ENCODE peak calls at places on chromosome 16, in seven cellular contexts. One of them, this sample, is unnamed.

GRCh38 chr16:65214196-65214595 is 92.3 kb upstream of the CDH11 start:
- DNase-seq in tibial artery: no peak
- DNase-seq in BJ: no peak
- DNase-seq in fibroblast of mammary gland: peak
- DNase-seq in A549: no peak
- DNase-seq in uterus: no peak
- DNase-seq in CD8-positive, alpha-beta T cell: no peak
- DNase-seq in this sample: no peak

GRCh38 chr16:50953266-50953665 is 197.8 kb downstream of the SALL1 start:
- DNase-seq in uterus: no peak
- DNase-seq in BJ: no peak
- DNase-seq in fibroblast of mammary gland: no peak
- DNase-seq in CD8-positive, alpha-beta T cell: no peak
- DNase-seq in tibial artery: no peak
- DNase-seq in A549: no peak
- DNase-seq in this sample: no peak

GRCh38 chr16:9522589-9522988 is 431.1 kb downstream of the HAPSTR1 start:
- DNase-seq in fibroblast of mammary gland: no peak
- DNase-seq in BJ: no peak
- DNase-seq in CD8-positive, alpha-beta T cell: no peak
- DNase-seq in uterus: no peak
- DNase-seq in A549: no peak
- DNase-seq in tibial artery: no peak
- DNase-seq in this sample: no peak

GRCh38 chr16:78196527-78196926 is 97.1 kb downstream of the WWOX start:
- DNase-seq in fibroblast of mammary gland: no peak
- DNase-seq in BJ: no peak
- DNase-seq in CD8-positive, alpha-beta T cell: no peak
- DNase-seq in tibial artery: no peak
- DNase-seq in uterus: no peak
- DNase-seq in A549: no peak
- DNase-seq in this sample: no peak

GRCh38 chr16:56617212-56618085 is 8.1 kb upstream of the MT1E start:
- DNase-seq in fibroblast of mammary gland: peak
- DNase-seq in uterus: peak
- DNase-seq in A549: no peak
- DNase-seq in BJ: no peak
- DNase-seq in CD8-positive, alpha-beta T cell: peak
- DNase-seq in tibial artery: peak
- DNase-seq in this sample: no peak

GRCh38 chr16:89918453-89919347 is at the start of gene MC1R:
- DNase-seq in tibial artery: no peak
- DNase-seq in uterus: no peak
- DNase-seq in CD8-positive, alpha-beta T cell: no peak
- DNase-seq in fibroblast of mammary gland: peak
- DNase-seq in BJ: no peak
- DNase-seq in A549: peak
- DNase-seq in this sample: no peak

GRCh38 chr16:67437513-67437912 is 6.6 kb downstream of the HSD11B2 start:
- DNase-seq in BJ: no peak
- DNase-seq in tibial artery: no peak
- DNase-seq in fibroblast of mammary gland: no peak
- DNase-seq in A549: no peak
- DNase-seq in uterus: no peak
- DNase-seq in CD8-positive, alpha-beta T cell: no peak
- DNase-seq in this sample: no peak

GRCh38 chr16:31438414-31438813 is 4.2 kb downstream of the ZNF843 start:
- DNase-seq in A549: no peak
- DNase-seq in tibial artery: no peak
- DNase-seq in fibroblast of mammary gland: no peak
- DNase-seq in uterus: no peak
- DNase-seq in CD8-positive, alpha-beta T cell: no peak
- DNase-seq in BJ: no peak
- DNase-seq in this sample: no peak

GRCh38 chr16:67833418-67834241 is 8.5 kb upstream of the THAP11 start:
- DNase-seq in BJ: no peak
- DNase-seq in CD8-positive, alpha-beta T cell: peak
- DNase-seq in fibroblast of mammary gland: peak
- DNase-seq in A549: peak
- DNase-seq in uterus: peak
- DNase-seq in tibial artery: peak
- DNase-seq in this sample: no peak

GRCh38 chr16:13906426-13907089 is 13.4 kb upstream of the ERCC4 start:
- DNase-seq in fibroblast of mammary gland: peak
- DNase-seq in uterus: no peak
- DNase-seq in tibial artery: no peak
- DNase-seq in BJ: no peak
- DNase-seq in A549: peak
- DNase-seq in CD8-positive, alpha-beta T cell: no peak
- DNase-seq in this sample: no peak

GRCh38 chr16:47855431-47855830 is 300.4 kb downstream of the ABCC12 start:
- DNase-seq in uterus: no peak
- DNase-seq in BJ: no peak
- DNase-seq in CD8-positive, alpha-beta T cell: no peak
- DNase-seq in fibroblast of mammary gland: no peak
- DNase-seq in tibial artery: no peak
- DNase-seq in A549: no peak
- DNase-seq in this sample: no peak

GRCh38 chr16:28503470-28504259 is 3.0 kb downstream of the IL27 start:
- DNase-seq in fibroblast of mammary gland: no peak
- DNase-seq in A549: no peak
- DNase-seq in BJ: no peak
- DNase-seq in tibial artery: no peak
- DNase-seq in uterus: no peak
- DNase-seq in CD8-positive, alpha-beta T cell: no peak
- DNase-seq in this sample: no peak

GRCh38 chr16:12754824-12755543 is 48.7 kb downstream of the CPPED1 start:
- DNase-seq in uterus: no peak
- DNase-seq in A549: no peak
- DNase-seq in CD8-positive, alpha-beta T cell: no peak
- DNase-seq in tibial artery: no peak
- DNase-seq in BJ: no peak
- DNase-seq in fibroblast of mammary gland: peak
- DNase-seq in this sample: no peak

GRCh38 chr16:50570808-50571598 is 22.8 kb downstream of the NKD1 start:
- DNase-seq in tibial artery: no peak
- DNase-seq in uterus: no peak
- DNase-seq in A549: no peak
- DNase-seq in CD8-positive, alpha-beta T cell: no peak
- DNase-seq in BJ: no peak
- DNase-seq in fibroblast of mammary gland: no peak
- DNase-seq in this sample: no peak

GRCh38 chr16:25978227-25978626 is 286.5 kb downstream of the HS3ST4 start:
- DNase-seq in CD8-positive, alpha-beta T cell: no peak
- DNase-seq in A549: no peak
- DNase-seq in tibial artery: no peak
- DNase-seq in uterus: no peak
- DNase-seq in fibroblast of mammary gland: no peak
- DNase-seq in BJ: no peak
- DNase-seq in this sample: no peak

GRCh38 chr16:56013962-56014552 is 138.9 kb upstream of the CES5A start:
- DNase-seq in CD8-positive, alpha-beta T cell: peak
- DNase-seq in A549: peak
- DNase-seq in BJ: no peak
- DNase-seq in uterus: no peak
- DNase-seq in tibial artery: no peak
- DNase-seq in fibroblast of mammary gland: peak
- DNase-seq in this sample: no peak

GRCh38 chr16:65176603-65177002 is 54.7 kb upstream of the CDH11 start:
- DNase-seq in uterus: peak
- DNase-seq in A549: no peak
- DNase-seq in tibial artery: no peak
- DNase-seq in BJ: peak
- DNase-seq in fibroblast of mammary gland: peak
- DNase-seq in CD8-positive, alpha-beta T cell: no peak
- DNase-seq in this sample: no peak

GRCh38 chr16:25587783-25588182 is 104.0 kb upstream of the HS3ST4 start:
- DNase-seq in CD8-positive, alpha-beta T cell: no peak
- DNase-seq in fibroblast of mammary gland: no peak
- DNase-seq in uterus: no peak
- DNase-seq in tibial artery: no peak
- DNase-seq in A549: no peak
- DNase-seq in BJ: no peak
- DNase-seq in this sample: no peak

GRCh38 chr16:79769320-79770243 is 169.0 kb upstream of the MAF start:
- DNase-seq in A549: no peak
- DNase-seq in BJ: no peak
- DNase-seq in fibroblast of mammary gland: no peak
- DNase-seq in uterus: no peak
- DNase-seq in tibial artery: no peak
- DNase-seq in CD8-positive, alpha-beta T cell: no peak
- DNase-seq in this sample: no peak

GRCh38 chr16:52469091-52469490 is 77.9 kb downstream of the TOX3 start:
- DNase-seq in uterus: no peak
- DNase-seq in BJ: no peak
- DNase-seq in A549: no peak
- DNase-seq in fibroblast of mammary gland: no peak
- DNase-seq in tibial artery: no peak
- DNase-seq in CD8-positive, alpha-beta T cell: no peak
- DNase-seq in this sample: no peak

GRCh38 chr16:53891409-53892139 is 187.6 kb downstream of the FTO start:
- DNase-seq in tibial artery: no peak
- DNase-seq in A549: no peak
- DNase-seq in fibroblast of mammary gland: no peak
- DNase-seq in BJ: no peak
- DNase-seq in uterus: no peak
- DNase-seq in CD8-positive, alpha-beta T cell: no peak
- DNase-seq in this sample: no peak

GRCh38 chr16:80971814-80972213 is 34.9 kb downstream of the CMC2 start:
- DNase-seq in CD8-positive, alpha-beta T cell: no peak
- DNase-seq in A549: no peak
- DNase-seq in BJ: no peak
- DNase-seq in tibial artery: no peak
- DNase-seq in fibroblast of mammary gland: no peak
- DNase-seq in uterus: no peak
- DNase-seq in this sample: no peak

GRCh38 chr16:80972611-80973010 is 34.1 kb downstream of the CMC2 start:
- DNase-seq in CD8-positive, alpha-beta T cell: no peak
- DNase-seq in BJ: no peak
- DNase-seq in tibial artery: no peak
- DNase-seq in fibroblast of mammary gland: no peak
- DNase-seq in uterus: no peak
- DNase-seq in A549: no peak
- DNase-seq in this sample: no peak

GRCh38 chr16:80974649-80975376 is 31.9 kb downstream of the CMC2 start:
- DNase-seq in A549: peak
- DNase-seq in fibroblast of mammary gland: peak
- DNase-seq in BJ: no peak
- DNase-seq in CD8-positive, alpha-beta T cell: no peak
- DNase-seq in uterus: no peak
- DNase-seq in tibial artery: no peak
- DNase-seq in this sample: no peak

GRCh38 chr16:80976946-80977345 is 29.7 kb downstream of the CMC2 start:
- DNase-seq in tibial artery: no peak
- DNase-seq in A549: no peak
- DNase-seq in CD8-positive, alpha-beta T cell: no peak
- DNase-seq in BJ: no peak
- DNase-seq in uterus: no peak
- DNase-seq in fibroblast of mammary gland: no peak
- DNase-seq in this sample: no peak

DNA sequence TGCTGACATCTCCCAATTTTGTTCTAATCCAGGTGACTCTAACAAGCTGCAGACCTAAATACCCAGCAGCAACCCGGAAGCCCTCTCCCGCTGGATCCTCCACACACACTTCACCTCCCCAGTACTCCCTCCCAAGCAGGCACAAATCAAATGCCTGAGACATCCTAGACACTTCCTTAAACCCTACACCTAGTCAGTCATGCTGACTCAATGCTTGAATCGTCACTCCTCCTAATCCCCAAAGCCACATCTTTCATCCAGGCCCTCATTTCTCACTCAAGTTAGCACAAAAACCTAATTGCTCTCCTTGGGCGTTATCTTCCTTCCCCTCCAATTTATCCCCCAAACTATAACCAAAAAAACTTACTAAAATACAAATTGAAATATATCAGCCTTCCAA is 32.7 kb downstream of the CMC2 start:
- DNase-seq in CD8-positive, alpha-beta T cell: no peak
- DNase-seq in tibial artery: no peak
- DNase-seq in A549: no peak
- DNase-seq in BJ: no peak
- DNase-seq in fibroblast of mammary gland: peak
- DNase-seq in uterus: no peak
- DNase-seq in this sample: no peak
- H3K4me3 ChIP-seq in CD8-positive, alpha-beta T cell: no peak
- H3K4me3 ChIP-seq in tibial artery: no peak
- H3K4me3 ChIP-seq in A549: no peak
- H3K4me3 ChIP-seq in BJ: no peak
- H3K4me3 ChIP-seq in fibroblast of mammary gland: no peak
- H3K4me3 ChIP-seq in uterus: no peak
- H3K4me3 ChIP-seq in this sample: no peak

GRCh38 chr16:27223226-27223610 is 19.9 kb downstream of the KDM8 start:
- DNase-seq in fibroblast of mammary gland: no peak
- DNase-seq in A549: no peak
- DNase-seq in uterus: no peak
- DNase-seq in BJ: no peak
- DNase-seq in tibial artery: no peak
- DNase-seq in CD8-positive, alpha-beta T cell: no peak
- DNase-seq in this sample: no peak
- TF ChIP-seq CTCF in fibroblast of mammary gland: no peak
- TF ChIP-seq CTCF in A549: no peak
- TF ChIP-seq CTCF in uterus: no peak
- TF ChIP-seq CTCF in BJ: no peak
- TF ChIP-seq CTCF in tibial artery: peak
- TF ChIP-seq CTCF in CD8-positive, alpha-beta T cell: no peak
- TF ChIP-seq CTCF in this sample: peak

DNA sequence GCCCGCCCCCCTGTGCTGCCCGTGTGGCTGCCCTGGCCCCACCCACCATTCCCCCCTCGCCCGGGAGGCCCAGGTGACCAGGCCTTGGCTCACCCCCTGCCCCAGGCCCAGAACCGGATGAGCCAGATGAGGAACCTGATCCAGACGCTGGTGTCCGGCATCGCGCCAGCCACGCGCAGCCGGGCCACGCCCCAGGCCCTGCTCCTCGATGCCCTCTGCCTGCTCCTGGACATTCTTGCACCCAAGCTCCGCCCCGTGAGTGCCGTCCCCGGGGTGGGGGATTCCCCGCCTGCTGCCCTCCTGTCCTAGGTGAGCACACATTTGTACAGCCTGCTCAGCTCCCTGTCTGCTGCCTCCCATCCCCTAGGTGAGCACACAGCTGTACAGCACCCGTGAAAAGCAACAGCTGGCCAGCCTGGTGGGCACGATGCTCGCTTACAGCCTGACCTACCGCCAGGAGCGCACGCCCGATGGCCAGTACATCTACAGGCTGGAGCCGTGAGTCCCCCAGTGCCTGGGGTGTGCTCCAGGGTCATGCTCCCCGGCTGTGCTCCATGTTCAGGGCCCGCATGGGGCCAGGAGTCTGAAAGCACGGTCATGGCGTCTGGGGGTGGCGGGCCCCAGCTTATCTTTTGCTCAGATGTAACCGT is 4.8 kb downstream of the GNG13 start:
- DNase-seq in fibroblast of mammary gland: no peak
- DNase-seq in A549: peak
- DNase-seq in CD8-positive, alpha-beta T cell: no peak
- DNase-seq in uterus: no peak
- DNase-seq in tibial artery: no peak
- DNase-seq in BJ: no peak
- DNase-seq in this sample: no peak
- H3K4me3 ChIP-seq in fibroblast of mammary gland: no peak
- H3K4me3 ChIP-seq in A549: no peak
- H3K4me3 ChIP-seq in CD8-positive, alpha-beta T cell: no peak
- H3K4me3 ChIP-seq in uterus: no peak
- H3K4me3 ChIP-seq in tibial artery: no peak
- H3K4me3 ChIP-seq in BJ: no peak
- H3K4me3 ChIP-seq in this sample: no peak

GRCh38 chr16:85491798-85492616 is 121.1 kb upstream of the GSE1 start:
- DNase-seq in tibial artery: peak
- DNase-seq in A549: no peak
- DNase-seq in fibroblast of mammary gland: peak
- DNase-seq in uterus: peak
- DNase-seq in CD8-positive, alpha-beta T cell: no peak
- DNase-seq in BJ: peak
- DNase-seq in this sample: no peak
- TF ChIP-seq CTCF in tibial artery: no peak
- TF ChIP-seq CTCF in A549: no peak
- TF ChIP-seq CTCF in fibroblast of mammary gland: no peak
- TF ChIP-seq CTCF in uterus: no peak
- TF ChIP-seq CTCF in CD8-positive, alpha-beta T cell: no peak
- TF ChIP-seq CTCF in BJ: no peak
- TF ChIP-seq CTCF in this sample: no peak